ENCODE peak calls at places on chromosomes 3 and 15, in seven cellular contexts. X is T47D, S is skeletal muscle cell, Q is T-cell, R is NCI-H226, D is mesothelial cell of epicardium, B is ELR. C is an unnamed sample.

GRCh38 chr3:197428117-197428761 is 127.5 kb downstream of the BDH1 start:
- DNase-seq in B (peak; percentile 77), X (no peak), R (no peak), S (peak; percentile 12), Q (peak; percentile 17), D (no peak), C (no peak)

GRCh38 chr3:69493157-69493556 is 107.3 kb upstream of the FRMD4B start:
- DNase-seq in S (no peak), D (no peak), B (no peak), X (no peak), Q (no peak), R (no peak), C (no peak)

GRCh38 chr15:100285641-100286295 is 56.0 kb downstream of the ADAMTS17 start:
- DNase-seq in D (no peak), B (no peak), Q (no peak), S (no peak), R (no peak), X (no peak), C (no peak)

GRCh38 chr3:179871782-179872181 is 165.0 kb downstream of the PEX5L start:
- DNase-seq in R (no peak), S (no peak), D (no peak), B (peak; percentile 12), Q (no peak), X (no peak), C (no peak)

GRCh38 chr3:141353652-141354495 is 14.4 kb upstream of the ZBTB38 start:
- DNase-seq in R (no peak), X (no peak), B (no peak), S (no peak), Q (no peak), D (no peak), C (no peak)

GRCh38 chr15:71440479-71441071 is 325.3 kb downstream of the THSD4 start:
- DNase-seq in D (no peak), X (peak; percentile 9), R (no peak), Q (no peak), B (peak; percentile 75), S (peak; percentile 39), C (no peak)

GRCh38 chr3:31341130-31341529 is 191.6 kb upstream of the STT3B start:
- DNase-seq in R (no peak), X (no peak), Q (no peak), D (no peak), S (no peak), B (peak; percentile 17), C (no peak)

GRCh38 chr3:168275662-168276061 is 179.9 kb upstream of the GOLIM4 start:
- DNase-seq in S (no peak), X (no peak), Q (no peak), R (no peak), D (no peak), B (no peak), C (no peak)

GRCh38 chr3:15241341-15241740 is 35.3 kb downstream of the CAPN7 start:
- DNase-seq in X (no peak), D (no peak), S (no peak), Q (peak; percentile 39), B (peak; percentile 35), R (peak; percentile 5), C (no peak)

GRCh38 chr15:71048913-71049675 is 66.2 kb upstream of the THSD4 start:
- DNase-seq in B (peak; percentile 95), D (no peak), R (peak; percentile 99), S (peak; percentile 76), X (no peak), Q (no peak), C (no peak)

GRCh38 chr3:99765042-99765942 is 52.4 kb upstream of the CMSS1 start:
- DNase-seq in X (no peak), S (peak; percentile 45), Q (no peak), D (no peak), B (no peak), R (peak; percentile 72), C (no peak)

GRCh38 chr3:43063114-43063513 is 42.8 kb downstream of the POMGNT2 start:
- DNase-seq in S (no peak), D (no peak), X (no peak), R (no peak), B (no peak), Q (no peak), C (no peak)

GRCh38 chr3:12512534-12513101 is 28.3 kb downstream of the TSEN2 start:
- DNase-seq in R (no peak), S (no peak), X (no peak), Q (no peak), B (no peak), D (no peak), C (no peak)

GRCh38 chr3:177446160-177446559 is 248.9 kb upstream of the TBL1XR1 start:
- DNase-seq in X (no peak), Q (no peak), D (no peak), S (no peak), B (no peak), R (no peak), C (no peak)

GRCh38 chr3:176032043-176032442 is 1165.2 kb downstream of the TBL1XR1 start:
- DNase-seq in X (no peak), D (no peak), B (peak; percentile 1), S (peak; percentile 21), Q (no peak), R (no peak), C (no peak)

GRCh38 chr15:31101262-31102048 is at the start of gene TRPM1:
- DNase-seq in S (no peak), R (no peak), X (no peak), Q (no peak), D (no peak), B (no peak), C (no peak)

GRCh38 chr15:34810455-34811146 is 15.3 kb upstream of the ACTC1 start:
- DNase-seq in R (peak; percentile 81), S (peak; percentile 96), Q (no peak), B (peak; percentile 97), D (no peak), X (no peak), C (no peak)

GRCh38 chr3:12408984-12409383 is 75.3 kb upstream of the TSEN2 start:
- DNase-seq in Q (no peak), R (no peak), B (no peak), S (no peak), X (no peak), D (no peak), C (no peak)

C was measured in NCI-H1930.